ENCODE peak calls at places on chromosomes 16 and 17, in eight cellular contexts. G, D, B, I, E, A, M and Y are unnamed samples.

GRCh38 chr16:28562199-28562598 is 8.5 kb downstream of the SGF29 start:
- DNase-seq in G (no peak), D (no peak), B (no peak), I (no peak), E (no peak), A (no peak), M (no peak), Y (no peak)

GRCh38 chr16:67636713-67637112 is 8.2 kb upstream of the CARMIL2 start:
- DNase-seq in G (no peak), D (no peak), B (no peak), I (no peak), E (no peak), A (no peak), M (no peak), Y (no peak)

GRCh38 chr16:68197250-68197649 is 38.7 kb downstream of the ESRP2 start:
- DNase-seq in G (no peak), D (no peak), B (no peak), I (no peak), E (no peak), A (no peak), M (no peak), Y (no peak)

GRCh38 chr17:48068491-48068961 is 20.4 kb downstream of the NFE2L1 start:
- DNase-seq in G (no peak), D (no peak), B (no peak), I (no peak), E (no peak), A (no peak), M (no peak), Y (peak)

GRCh38 chr17:76689859-76690258 is 20.9 kb downstream of the MXRA7 start:
- DNase-seq in G (no peak), D (no peak), B (no peak), I (no peak), E (no peak), A (no peak), M (no peak), Y (no peak)

GRCh38 chr16:30340621-30341020 is 14.5 kb downstream of the CD2BP2 start:
- DNase-seq in G (no peak), D (no peak), B (no peak), I (no peak), E (no peak), A (no peak), M (peak), Y (no peak)

GRCh38 chr17:81151039-81151677 is 14.1 kb upstream of the PVALEF start:
- DNase-seq in G (no peak), D (no peak), B (no peak), I (no peak), E (no peak), A (no peak), M (no peak), Y (no peak)

GRCh38 chr16:89268987-89269735 is 51.7 kb downstream of the ZNF778 start:
- DNase-seq in G (no peak), D (peak), B (no peak), I (no peak), E (no peak), A (no peak), M (no peak), Y (no peak)

GRCh38 chr16:252366-253337 is 18.0 kb downstream of the FAM234A start:
- DNase-seq in G (no peak), D (no peak), B (no peak), I (no peak), E (no peak), A (no peak), M (no peak), Y (no peak)

GRCh38 chr16:85403693-85404092 is 209.4 kb upstream of the GSE1 start:
- DNase-seq in G (no peak), D (no peak), B (no peak), I (no peak), E (no peak), A (no peak), M (no peak), Y (no peak)

GRCh38 chr16:84746875-84747274 is 47.1 kb downstream of the USP10 start:
- DNase-seq in G (no peak), D (no peak), B (no peak), I (no peak), E (no peak), A (no peak), M (no peak), Y (no peak)

GRCh38 chr17:67434061-67434525 is 57.0 kb downstream of the PITPNC1 start:
- DNase-seq in G (peak), D (peak), B (no peak), I (no peak), E (peak), A (no peak), M (no peak), Y (no peak)

GRCh38 chr17:28363186-28363585 is 1.8 kb downstream of the SEBOX start:
- DNase-seq in G (no peak), D (no peak), B (no peak), I (no peak), E (no peak), A (no peak), M (no peak), Y (no peak)

GRCh38 chr17:28357901-28358197 is 522 bp upstream of the POLDIP2 start:
- DNase-seq in G (no peak), D (no peak), B (no peak), I (no peak), E (no peak), A (no peak), M (no peak), Y (no peak)

GRCh38 chr17:28357061-28357900 is at the start of gene POLDIP2:
- DNase-seq in G (peak), D (peak), B (peak), I (peak), E (peak), A (peak), M (peak), Y (peak)
- TF ChIP-seq CTCF in G (no peak), D (no peak), B (peak), I (peak), E (peak), A (no peak), M (peak), Y (no peak)

GRCh38 chr17:37492167-37492566 is 2.5 kb downstream of the DUSP14 start:
- DNase-seq in G (no peak), D (no peak), B (no peak), I (no peak), E (no peak), A (no peak), M (no peak), Y (no peak)

GRCh38 chr17:37489197-37490001 is at the start of gene DUSP14:
- DNase-seq in G (peak), D (peak), B (peak), I (peak), E (peak), A (no peak), M (peak), Y (no peak)

GRCh38 chr17:37488607-37489196 is 989 bp upstream of the DUSP14 start:
- DNase-seq in G (peak), D (peak), B (peak), I (peak), E (peak), A (peak), M (peak), Y (peak)

GRCh38 chr17:37490022-37490587 is 414 bp downstream of the DUSP14 start:
- DNase-seq in G (peak), D (peak), B (peak), I (no peak), E (peak), A (no peak), M (no peak), Y (no peak)

GRCh38 chr17:37490638-37491614 is 1.2 kb downstream of the DUSP14 start:
- DNase-seq in G (peak), D (peak), B (no peak), I (no peak), E (no peak), A (peak), M (peak), Y (no peak)
- H3K4me3 ChIP-seq in G (no peak), D (peak), B (peak), I (peak), E (peak), A (peak), M (peak), Y (peak)

DNA sequence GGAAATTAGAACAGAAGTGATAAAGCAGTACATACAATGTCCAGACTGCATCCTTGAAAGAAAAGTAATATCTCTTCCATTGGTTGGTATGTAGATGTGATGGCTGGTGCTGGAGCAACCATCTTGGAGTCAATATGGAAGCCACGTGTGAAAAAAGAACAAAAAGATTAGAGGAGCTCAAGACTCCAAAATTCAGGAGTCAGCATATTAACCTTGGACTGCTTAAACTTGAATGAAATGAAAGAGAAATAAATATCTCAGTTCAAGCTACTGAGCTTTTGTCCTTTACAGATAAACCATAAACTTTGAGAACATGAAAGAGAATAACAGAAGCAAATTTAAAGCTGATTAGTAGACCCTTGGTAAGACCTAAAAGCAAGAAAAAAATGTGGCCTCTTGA is 197.9 kb downstream of the HS3ST3B1 start:
- DNase-seq in G (no peak), D (no peak), B (no peak), I (no peak), E (no peak), A (no peak), M (no peak), Y (no peak)
- TF ChIP-seq CTCF in G (no peak), D (no peak), B (no peak), I (no peak), E (no peak), A (no peak), M (no peak), Y (no peak)

DNA sequence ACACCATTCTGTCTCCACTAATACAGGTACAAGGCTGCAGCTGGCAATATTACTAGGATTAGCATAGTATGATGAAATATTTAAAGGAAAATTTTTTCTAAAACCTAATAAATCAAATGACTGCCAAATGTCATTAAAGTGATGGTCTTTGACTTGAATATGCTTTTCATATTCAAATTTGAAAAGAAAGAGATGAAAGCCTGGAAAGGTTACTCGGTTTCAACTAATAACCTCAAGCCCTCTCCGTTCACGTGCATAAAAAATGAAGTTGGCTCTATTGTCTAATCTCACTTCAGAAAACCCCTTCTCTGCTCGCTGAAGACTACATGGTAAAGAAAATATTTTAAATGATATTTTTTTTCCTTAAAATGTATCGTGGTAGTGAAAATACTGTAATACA is 83.2 kb downstream of the RPGRIP1L start:
- DNase-seq in G (no peak), D (no peak), B (no peak), I (no peak), E (no peak), A (no peak), M (no peak), Y (no peak)
- H3K4me3 ChIP-seq in G (no peak), D (no peak), B (no peak), I (no peak), E (no peak), A (no peak), M (no peak), Y (no peak)

DNA sequence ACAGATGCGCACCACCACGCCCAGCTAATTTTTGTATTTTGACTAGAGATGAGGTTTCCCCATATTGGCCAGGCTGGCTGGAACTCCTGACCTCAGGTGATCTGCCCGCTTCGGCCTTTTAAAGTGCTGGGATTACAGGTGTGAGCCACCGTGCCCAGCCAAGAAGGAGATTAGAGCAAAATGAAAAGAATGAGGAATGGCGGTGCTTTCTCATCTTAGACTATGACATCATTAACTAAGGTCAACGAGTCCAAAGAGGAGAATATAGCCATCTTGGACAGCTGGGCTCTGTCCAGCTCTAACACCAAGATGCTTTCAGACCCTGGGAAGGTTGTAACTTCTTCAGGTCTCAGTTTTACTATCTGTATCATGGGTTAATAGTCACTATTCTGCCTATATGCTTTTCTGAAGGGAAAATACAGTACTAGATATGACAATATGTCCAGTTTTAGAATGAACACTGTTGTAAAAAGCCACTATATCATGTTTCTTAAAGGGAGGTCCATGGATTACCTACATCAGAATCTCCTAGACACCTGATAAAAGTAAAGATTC is 76.7 kb downstream of the SLC39A11 start:
- DNase-seq in G (no peak), D (no peak), B (no peak), I (no peak), E (no peak), A (no peak), M (no peak), Y (no peak)
- TF ChIP-seq CTCF in G (no peak), D (no peak), B (no peak), I (no peak), E (no peak), A (no peak), M (no peak), Y (no peak)

GRCh38 chr16:82082097-82082496 is 47.0 kb downstream of the HSD17B2 start:
- DNase-seq in G (no peak), D (no peak), B (no peak), I (no peak), E (no peak), A (no peak), M (no peak), Y (no peak)

GRCh38 chr16:82078125-82078524 is 43.1 kb downstream of the HSD17B2 start:
- DNase-seq in G (no peak), D (no peak), B (no peak), I (no peak), E (no peak), A (no peak), M (no peak), Y (no peak)

GRCh38 chr16:82082543-82083244 is 47.6 kb downstream of the HSD17B2 start:
- DNase-seq in G (no peak), D (no peak), B (no peak), I (no peak), E (no peak), A (peak), M (no peak), Y (no peak)

GRCh38 chr16:82081271-82081670 is 46.2 kb downstream of the HSD17B2 start:
- DNase-seq in G (no peak), D (no peak), B (no peak), I (no peak), E (no peak), A (no peak), M (no peak), Y (no peak)

GRCh38 chr16:82079892-82080291 is 44.8 kb downstream of the HSD17B2 start:
- DNase-seq in G (no peak), D (no peak), B (no peak), I (no peak), E (no peak), A (no peak), M (no peak), Y (no peak)
- H3K4me3 ChIP-seq in G (no peak), D (no peak), B (no peak), I (no peak), E (no peak), A (no peak), M (no peak), Y (no peak)

GRCh38 chr17:43021739-43022512 is at the start of gene VAT1:
- DNase-seq in G (peak), D (peak), B (peak), I (no peak), E (peak), A (no peak), M (peak), Y (no peak)
- TF ChIP-seq CTCF in G (no peak), D (no peak), B (no peak), I (no peak), E (no peak), A (no peak), M (peak), Y (no peak)

DNA sequence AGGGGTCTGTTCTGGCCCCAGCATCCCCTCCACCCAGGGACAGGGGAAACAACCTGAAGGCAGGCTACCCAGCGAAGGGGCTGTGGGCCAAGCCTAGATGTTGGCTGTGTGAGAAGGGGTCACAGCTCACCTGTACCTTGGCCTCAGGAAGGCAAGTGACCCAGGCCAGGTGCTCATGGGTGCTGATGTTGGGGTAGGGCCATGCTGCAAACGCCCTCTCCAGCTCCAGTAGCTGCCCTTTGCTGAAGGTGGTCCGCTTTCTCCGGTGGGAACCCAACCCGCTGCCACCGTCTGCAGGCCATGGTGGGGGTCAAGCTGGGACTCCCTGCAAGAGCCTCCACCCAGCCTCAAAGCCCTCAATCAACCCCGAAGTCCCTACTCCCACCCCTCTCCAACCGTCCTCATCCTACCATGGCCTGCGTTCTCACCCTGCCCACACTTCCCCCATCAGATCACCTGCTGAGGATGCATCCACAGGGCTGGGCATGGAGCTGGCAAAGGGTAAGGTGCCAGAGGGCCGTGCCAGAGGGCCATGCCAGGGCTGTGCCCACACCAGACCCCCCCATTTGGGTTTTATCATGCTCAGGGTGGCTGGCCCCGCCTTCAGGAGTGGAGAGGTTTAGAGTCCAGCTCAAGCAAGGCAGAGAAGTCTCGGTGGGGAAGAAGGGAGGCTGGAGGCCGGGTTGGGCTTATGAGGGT is at the start of gene SEBOX:
- DNase-seq in G (no peak), D (no peak), B (peak), I (no peak), E (no peak), A (no peak), M (no peak), Y (no peak)
- H3K4me3 ChIP-seq in G (no peak), D (no peak), B (no peak), I (no peak), E (no peak), A (no peak), M (no peak), Y (no peak)

GRCh38 chr16:82440336-82440735 is 186.4 kb upstream of the CDH13 start:
- DNase-seq in G (no peak), D (no peak), B (no peak), I (no peak), E (no peak), A (no peak), M (no peak), Y (no peak)

DNA sequence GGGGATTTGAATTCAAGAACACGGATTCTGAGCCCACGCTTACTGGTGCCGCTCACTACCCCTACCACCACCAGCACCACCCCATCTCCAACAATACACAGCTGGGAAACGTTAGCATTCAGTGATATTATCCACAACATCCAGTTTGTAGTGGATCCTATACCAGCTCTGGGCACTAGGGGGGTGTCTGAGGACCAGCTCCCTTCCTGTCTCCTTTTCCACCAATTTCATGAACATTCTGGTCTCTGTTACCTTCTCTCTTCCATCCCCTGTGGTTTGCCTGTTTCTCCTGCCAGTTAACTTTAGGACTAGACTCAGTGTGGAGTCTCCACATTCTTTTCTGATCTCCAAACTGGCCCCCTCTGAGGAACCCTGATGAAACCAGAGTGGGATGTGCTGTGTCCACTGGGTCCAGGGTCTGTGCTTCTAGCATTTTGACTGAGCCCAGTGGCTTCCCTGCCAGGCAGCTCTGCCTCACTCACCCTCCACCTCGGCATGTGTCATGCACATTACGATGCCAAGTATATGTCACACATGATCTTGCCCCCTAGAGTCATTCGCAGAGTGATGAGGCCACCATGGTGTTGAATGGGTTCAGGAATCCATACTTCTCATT is 187.0 kb upstream of the CDH13 start:
- DNase-seq in G (peak), D (no peak), B (no peak), I (no peak), E (no peak), A (no peak), M (no peak), Y (no peak)
- TF ChIP-seq CTCF in G (no peak), D (no peak), B (no peak), I (peak), E (peak), A (peak), M (no peak), Y (peak)